ENCODE peak calls at places on chromosome 20, in ten cellular contexts. N is AG04450, C is GM12865, F is GM06990, V is NB4, I is fibroblast of mammary gland, P is heart right ventricle, G is left ventricle myocardium inferior, X is mammary epithelial cell, B is IMR-90. W is an unnamed sample.

GRCh38 chr20:60473240-60473639 is 515.0 kb downstream of the CDH26 start:
- DNase-seq in X (no peak), F (no peak), C (no peak), V (no peak), N (no peak), P (no peak), G (no peak), I (no peak), B (no peak), W (no peak)

GRCh38 chr20:50323777-50324604 is 133.4 kb downstream of the CEBPB start:
- DNase-seq in X (no peak), C (no peak), V (no peak), I (no peak), G (no peak), N (no peak), P (no peak), B (no peak), F (no peak), W (no peak)

GRCh38 chr20:48668451-48668946 is 159.3 kb downstream of the PREX1 start:
- DNase-seq in C (no peak), V (peak), F (no peak), N (no peak), X (no peak), B (no peak), I (no peak), P (no peak), G (peak), W (no peak)

GRCh38 chr20:33433875-33434274 is 9.7 kb downstream of the SNTA1 start:
- DNase-seq in G (no peak), B (no peak), X (no peak), V (no peak), F (no peak), P (no peak), C (no peak), I (no peak), N (no peak), W (no peak)

GRCh38 chr20:50036703-50037102 is 53.9 kb downstream of the SNAI1 start:
- DNase-seq in B (no peak), X (no peak), I (no peak), V (no peak), P (no peak), C (no peak), G (no peak), F (no peak), N (no peak), W (no peak)

GRCh38 chr20:63502671-63503172 is 3.8 kb upstream of the EEF1A2 start:
- DNase-seq in G (no peak), N (no peak), I (no peak), P (no peak), B (no peak), F (no peak), X (no peak), V (no peak), C (no peak), W (no peak)

GRCh38 chr20:49615401-49616153 is 47.6 kb upstream of the PTGIS start:
- DNase-seq in I (no peak), P (peak), V (no peak), G (peak), X (no peak), B (no peak), F (no peak), C (no peak), N (no peak), W (no peak)

GRCh38 chr20:48741669-48742068 is 86.1 kb downstream of the PREX1 start:
- DNase-seq in X (no peak), P (no peak), N (no peak), V (no peak), G (no peak), I (no peak), C (no peak), B (no peak), F (no peak), W (no peak)

GRCh38 chr20:38290829-38291581 is 13.0 kb upstream of the BPI start:
- DNase-seq in C (peak), F (no peak), G (peak), P (peak), N (peak), B (peak), V (peak), X (no peak), I (peak), W (no peak)

GRCh38 chr20:38272961-38273360 is 12.4 kb upstream of the KIAA1755 start:
- DNase-seq in P (no peak), I (peak), N (peak), B (peak), X (no peak), C (no peak), G (no peak), F (no peak), V (no peak), W (no peak)

GRCh38 chr20:21640556-21640955 is 64.9 kb upstream of the PAX1 start:
- DNase-seq in V (peak), X (peak), I (no peak), B (no peak), N (no peak), G (no peak), C (peak), P (no peak), F (no peak), W (no peak)

GRCh38 chr20:46011631-46012482 is 3.1 kb downstream of the MMP9 start:
- DNase-seq in B (peak), V (peak), G (peak), I (peak), N (no peak), X (no peak), P (peak), C (peak), F (peak), W (no peak)

GRCh38 chr20:63522981-63523611 is 2.5 kb downstream of the PPDPF start:
- DNase-seq in P (peak), C (no peak), B (no peak), I (no peak), X (no peak), G (no peak), V (no peak), F (peak), N (no peak), W (no peak)

GRCh38 chr20:20018366-20018765 is 1.2 kb downstream of the NAA20 start:
- DNase-seq in X (no peak), I (no peak), N (no peak), C (no peak), G (no peak), B (no peak), P (no peak), F (no peak), V (peak), W (no peak)

GRCh38 chr20:45946149-45946970 is 11.9 kb downstream of the PCIF1 start:
- DNase-seq in F (no peak), X (peak), G (no peak), C (no peak), N (no peak), B (no peak), V (peak), I (peak), P (no peak), W (no peak)

GRCh38 chr20:15846446-15846845 is 726.8 kb downstream of the KIF16B start:
- DNase-seq in I (peak), C (no peak), N (peak), P (no peak), V (no peak), B (no peak), F (no peak), X (no peak), G (no peak), W (no peak)

GRCh38 chr20:12660918-12661317 is 347.9 kb upstream of the SPTLC3 start:
- DNase-seq in G (no peak), I (no peak), N (no peak), V (peak), B (no peak), C (no peak), P (no peak), F (no peak), X (peak), W (no peak)

GRCh38 chr20:23232679-23233308 is 117.8 kb upstream of the NXT1 start:
- DNase-seq in P (no peak), G (no peak), B (no peak), F (no peak), V (no peak), I (no peak), X (no peak), C (no peak), N (no peak), W (no peak)

GRCh38 chr20:17878069-17878911 is 90.3 kb downstream of the SNX5 start:
- DNase-seq in F (no peak), V (no peak), B (no peak), P (no peak), N (no peak), X (no peak), G (no peak), I (no peak), C (no peak), W (no peak)

GRCh38 chr20:12270863-12271262 is 353.2 kb downstream of the BTBD3 start:
- DNase-seq in G (no peak), C (no peak), N (no peak), F (no peak), V (no peak), X (no peak), B (no peak), P (no peak), I (no peak), W (no peak)

GRCh38 chr20:49989234-49990065 is 6.7 kb downstream of the SNAI1 start:
- DNase-seq in P (peak), G (peak), N (peak), C (no peak), I (peak), X (no peak), B (peak), V (peak), F (no peak), W (no peak)

GRCh38 chr20:37611346-37611745 is 82.5 kb upstream of the CTNNBL1 start:
- DNase-seq in V (no peak), C (no peak), G (no peak), P (no peak), F (no peak), B (no peak), I (no peak), X (no peak), N (no peak), W (no peak)

GRCh38 chr20:33490023-33490933 is at the start of gene CBFA2T2:
- DNase-seq in N (peak), I (peak), B (peak), G (peak), V (no peak), X (peak), C (no peak), F (peak), P (peak), W (no peak)

GRCh38 chr20:47406849-47407682 is 50.6 kb upstream of the ZMYND8 start:
- DNase-seq in V (no peak), G (no peak), N (no peak), I (peak), F (no peak), P (no peak), X (no peak), B (peak), C (no peak), W (no peak)

GRCh38 chr20:25540273-25540672 is 45.1 kb downstream of the NINL start:
- DNase-seq in F (no peak), B (no peak), C (peak), V (peak), G (peak), P (no peak), X (peak), I (peak), N (no peak), W (no peak)

GRCh38 chr20:12030470-12030869 is 112.8 kb downstream of the BTBD3 start:
- DNase-seq in G (no peak), P (no peak), F (no peak), B (no peak), N (no peak), V (no peak), X (no peak), I (no peak), C (no peak), W (no peak)

GRCh38 chr20:34215711-34216381 is 25.4 kb upstream of the ASIP start:
- DNase-seq in B (peak), V (peak), P (peak), N (peak), G (peak), C (peak), X (peak), I (peak), F (peak), W (no peak)

GRCh38 chr20:37230200-37230599 is 31.4 kb downstream of the GHRH start:
- DNase-seq in I (no peak), G (no peak), X (no peak), V (no peak), N (no peak), B (no peak), C (no peak), P (no peak), F (no peak), W (no peak)

GRCh38 chr20:63244468-63244867 is 8.8 kb downstream of the BIRC7 start:
- DNase-seq in I (no peak), C (no peak), N (no peak), B (no peak), V (no peak), P (no peak), G (no peak), F (no peak), X (no peak), W (no peak)

GRCh38 chr20:50518270-50518721 is 8.1 kb downstream of the PTPN1 start:
- DNase-seq in F (no peak), I (peak), B (peak), N (no peak), X (peak), G (no peak), C (peak), V (no peak), P (no peak), W (no peak)

GRCh38 chr20:3628502-3629314 is 34.5 kb downstream of the GFRA4 start:
- DNase-seq in B (no peak), P (no peak), X (no peak), V (no peak), G (no peak), F (no peak), I (no peak), C (no peak), N (no peak), W (no peak)

GRCh38 chr20:57526885-57527566 is 2.1 kb upstream of the CTCFL start:
- DNase-seq in F (no peak), X (no peak), P (no peak), B (no peak), G (no peak), V (no peak), I (no peak), N (no peak), C (no peak), W (no peak)

GRCh38 chr20:57525328-57526053 is 551 bp upstream of the CTCFL start:
- DNase-seq in V (no peak), P (no peak), C (no peak), B (no peak), I (no peak), X (no peak), N (no peak), G (no peak), F (no peak), W (no peak)

GRCh38 chr20:57527728-57528127 is 2.8 kb upstream of the CTCFL start:
- DNase-seq in V (no peak), G (no peak), C (no peak), B (no peak), N (no peak), P (no peak), I (no peak), F (no peak), X (no peak), W (no peak)

GRCh38 chr20:57524511-57525176 is at the start of gene CTCFL:
- DNase-seq in P (no peak), G (no peak), V (no peak), N (no peak), F (no peak), C (no peak), B (no peak), X (no peak), I (no peak), W (no peak)

GRCh38 chr20:57526067-57526884 is 1.3 kb upstream of the CTCFL start:
- DNase-seq in N (no peak), G (no peak), C (peak), X (no peak), P (no peak), I (no peak), F (no peak), V (peak), B (no peak), W (no peak)
- TF ChIP-seq CTCF in N (no peak), G (no peak), C (no peak), X (no peak), P (no peak), I (no peak), F (peak), V (peak), B (no peak), W (peak)

GRCh38 chr20:8246153-8246552 is 114.1 kb downstream of the PLCB1 start:
- DNase-seq in I (no peak), C (no peak), F (no peak), P (no peak), G (no peak), V (no peak), N (no peak), B (no peak), X (no peak), W (no peak)

GRCh38 chr20:8242827-8243764 is 111.0 kb downstream of the PLCB1 start:
- DNase-seq in X (no peak), G (no peak), N (no peak), B (no peak), I (peak), C (no peak), P (no peak), V (no peak), F (no peak), W (no peak)

GRCh38 chr20:8244637-8245036 is 112.6 kb downstream of the PLCB1 start:
- DNase-seq in G (no peak), P (no peak), X (no peak), F (no peak), B (peak), I (peak), V (no peak), N (peak), C (no peak), W (no peak)

GRCh38 chr20:8248051-8248450 is 116.0 kb downstream of the PLCB1 start:
- DNase-seq in P (no peak), X (no peak), V (no peak), G (no peak), C (no peak), F (no peak), B (no peak), I (no peak), N (no peak), W (no peak)

DNA sequence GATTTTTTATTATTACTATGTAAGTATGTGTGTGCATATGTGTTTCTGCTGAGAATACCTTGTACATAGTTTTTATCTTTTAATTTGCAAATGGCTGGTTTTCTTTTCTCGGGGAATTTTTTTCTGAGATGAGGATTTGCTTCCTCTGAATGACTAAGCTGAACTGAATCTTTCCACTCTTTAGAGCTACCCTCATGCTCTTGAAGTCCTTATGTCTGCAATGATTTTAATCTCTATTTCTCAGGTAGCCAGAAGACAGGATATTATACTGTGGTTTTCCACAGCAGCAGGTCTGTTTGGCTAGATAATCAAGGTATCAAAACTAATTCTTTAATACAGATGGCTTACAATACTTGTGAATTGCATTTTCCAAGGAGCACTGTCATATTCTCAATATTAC is 114.6 kb downstream of the PLCB1 start:
- DNase-seq in N (no peak), F (no peak), P (no peak), G (no peak), X (no peak), C (no peak), B (no peak), V (no peak), I (no peak), W (no peak)
- H3K4me3 ChIP-seq in N (no peak), F (no peak), P (no peak), G (no peak), X (no peak), C (no peak), B (no peak), V (no peak), I (no peak), W (no peak)

GRCh38 chr20:560680-561079 is 17.1 kb upstream of the CSNK2A1 start:
- DNase-seq in C (no peak), F (no peak), V (no peak), X (no peak), N (no peak), B (no peak), I (no peak), G (no peak), P (no peak), W (no peak)
- TF ChIP-seq CTCF in C (no peak), F (no peak), V (no peak), X (no peak), N (no peak), B (no peak), I (no peak), G (no peak), P (no peak), W (peak)

DNA sequence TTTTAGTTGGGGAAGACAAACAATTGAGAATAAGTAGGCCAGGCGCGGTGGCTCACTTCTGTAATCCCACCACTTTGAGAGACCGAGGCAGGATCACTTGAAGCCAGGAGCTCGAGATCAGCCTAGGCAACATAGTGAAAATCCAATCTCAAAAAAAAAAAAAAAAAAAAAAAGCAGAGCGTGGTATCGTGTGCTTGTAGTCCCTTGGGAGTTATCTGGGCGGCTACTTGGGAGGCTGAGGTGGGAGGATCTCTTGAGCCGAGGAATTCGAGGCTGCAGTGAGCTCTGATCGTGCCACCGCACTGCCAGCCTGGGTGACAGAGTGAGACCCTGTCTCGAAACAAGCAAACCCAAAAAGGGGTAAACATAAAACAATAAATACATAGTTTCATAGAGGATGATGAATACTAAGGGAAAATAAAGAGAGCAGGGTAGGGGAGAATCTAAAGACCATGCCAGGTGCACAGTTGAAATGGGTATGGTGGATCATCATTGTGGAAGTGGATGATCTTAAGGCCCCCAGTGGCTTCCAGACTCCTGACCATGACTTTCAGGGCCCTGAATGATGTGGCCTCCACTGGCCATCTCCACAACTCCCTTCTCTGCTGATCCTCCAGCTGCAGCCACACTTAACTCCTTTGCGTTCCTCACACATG is 947 bp downstream of the POFUT1 start:
- DNase-seq in F (no peak), C (no peak), X (no peak), I (no peak), N (no peak), V (peak), G (no peak), P (no peak), B (no peak), W (no peak)
- H3K4me3 ChIP-seq in F (peak), C (peak), X (peak), I (peak), N (peak), V (peak), G (peak), P (peak), B (peak), W (peak)

DNA sequence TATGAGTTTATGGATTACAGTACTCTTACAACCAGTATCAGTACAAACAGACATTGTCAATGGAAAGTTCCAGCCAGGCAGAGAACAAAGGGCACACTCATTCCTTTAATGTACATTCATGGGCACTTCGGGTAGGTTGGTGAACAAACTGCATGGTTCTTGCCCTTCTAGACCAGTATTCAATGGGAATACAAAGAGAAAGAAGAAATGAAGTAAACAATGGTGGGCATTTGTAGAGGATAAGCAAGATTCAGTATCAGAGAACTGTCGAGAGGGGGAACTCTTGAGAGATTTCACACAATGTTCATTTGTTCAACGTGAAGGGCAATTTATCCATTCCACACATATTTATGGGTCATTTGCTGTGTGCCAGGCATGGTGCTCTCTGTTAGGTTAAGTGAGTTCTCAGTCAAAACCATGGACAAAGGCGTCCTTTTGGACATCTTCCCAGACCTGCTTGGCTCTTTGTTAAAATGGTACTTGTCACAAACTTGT is 714.8 kb downstream of the DHX35 start:
- DNase-seq in X (peak), C (peak), P (no peak), B (peak), G (no peak), N (no peak), V (peak), F (no peak), I (no peak), W (no peak)
- TF ChIP-seq CTCF in X (peak), C (peak), P (no peak), B (peak), G (no peak), N (peak), V (peak), F (peak), I (no peak), W (no peak)

GRCh38 chr20:35697696-35698297 is 1.4 kb downstream of the NFS1 start:
- DNase-seq in G (no peak), F (no peak), V (no peak), B (no peak), I (no peak), N (no peak), P (no peak), X (peak), C (no peak), W (no peak)
- H3K4me3 ChIP-seq in G (peak), F (peak), V (peak), B (peak), I (peak), N (peak), P (peak), X (peak), C (peak), W (peak)